ENCODE peak calls at places on chromosomes 11 and 22, in ten cellular contexts. S, M, B, V, W, U, X, F, H and K are unnamed samples. For H3K9me3, the result is how much of the 10 kb centered on the place peaks cover.

GRCh38 chr11:47192111-47192510 is 5.9 kb upstream of the PACSIN3 start:
- DNase-seq in S (no peak), M (no peak), B (no peak), V (no peak), W (no peak), U (no peak), X (no peak), F (no peak), H (no peak), K (no peak)

GRCh38 chr22:25804676-25805075 is 62.7 kb downstream of the MYO18B start:
- DNase-seq in S (no peak), M (no peak), B (no peak), V (no peak), W (no peak), U (no peak), X (no peak), F (no peak), H (no peak), K (no peak)

GRCh38 chr22:29751139-29751538 is 15.7 kb downstream of the ZMAT5 start:
- DNase-seq in S (no peak), M (no peak), B (no peak), V (peak), W (no peak), U (no peak), X (peak), F (no peak), H (no peak), K (no peak)

GRCh38 chr22:19175602-19176174 is 2.8 kb downstream of the SLC25A1 start:
- DNase-seq in S (no peak), M (no peak), B (no peak), V (no peak), W (peak), U (no peak), X (no peak), F (peak), H (no peak), K (no peak)

GRCh38 chr11:22976146-22976545 is 115.9 kb upstream of the CCDC179 start:
- DNase-seq in S (no peak), M (no peak), B (no peak), V (no peak), W (no peak), U (no peak), X (peak), F (no peak), H (no peak), K (no peak)

GRCh38 chr11:120326845-120327281 is 1.8 kb downstream of the TLCD5 start:
- DNase-seq in S (no peak), M (no peak), B (no peak), V (no peak), W (no peak), U (no peak), X (peak), F (no peak), H (no peak), K (no peak)

GRCh38 chr11:71302911-71303310 is 50.5 kb upstream of the SHANK2 start:
- DNase-seq in S (no peak), M (peak), B (peak), V (no peak), W (no peak), U (no peak), X (no peak), F (no peak), H (no peak), K (no peak)

GRCh38 chr11:67272327-67273259 is 6.3 kb downstream of the GRK2 start:
- DNase-seq in S (no peak), M (peak), B (peak), V (peak), W (no peak), U (no peak), X (no peak), F (peak), H (no peak), K (no peak)

GRCh38 chr11:34002420-34002819 is 49.1 kb upstream of the CAPRIN1 start:
- DNase-seq in S (peak), M (peak), B (no peak), V (no peak), W (peak), U (no peak), X (no peak), F (no peak), H (no peak), K (no peak)

GRCh38 chr11:115321602-115322289 is 182.5 kb downstream of the CADM1 start:
- DNase-seq in S (no peak), M (no peak), B (no peak), V (no peak), W (no peak), U (no peak), X (no peak), F (no peak), H (no peak), K (no peak)

GRCh38 chr11:42552786-42553185 is 759.0 kb upstream of the API5 start:
- DNase-seq in S (no peak), M (no peak), B (no peak), V (peak), W (no peak), U (no peak), X (peak), F (no peak), H (no peak), K (no peak)

GRCh38 chr11:68146704-68147474 is 25.7 kb upstream of the CHKA start:
- DNase-seq in S (no peak), M (no peak), B (no peak), V (peak), W (peak), U (peak), X (peak), F (no peak), H (peak), K (no peak)

GRCh38 chr11:27293500-27294417 is 69.3 kb downstream of the CCDC34 start:
- DNase-seq in S (no peak), M (no peak), B (no peak), V (no peak), W (no peak), U (no peak), X (peak), F (no peak), H (no peak), K (no peak)

GRCh38 chr11:95849087-95849825 is 59.0 kb downstream of the CEP57 start:
- DNase-seq in S (peak), M (no peak), B (peak), V (peak), W (no peak), U (peak), X (peak), F (peak), H (peak), K (peak)

GRCh38 chr11:67120881-67121710 is 2.0 kb downstream of the KDM2A start:
- DNase-seq in S (no peak), M (no peak), B (no peak), V (no peak), W (no peak), U (peak), X (peak), F (no peak), H (peak), K (peak)

GRCh38 chr22:43828711-43829447 is 16.8 kb upstream of the EFCAB6 start:
- DNase-seq in S (peak), M (peak), B (peak), V (peak), W (no peak), U (peak), X (peak), F (peak), H (no peak), K (peak)

GRCh38 chr11:108606070-108606469 is 12.5 kb upstream of the EXPH5 start:
- DNase-seq in S (peak), M (no peak), B (no peak), V (no peak), W (no peak), U (no peak), X (no peak), F (no peak), H (no peak), K (no peak)

GRCh38 chr11:80632691-80633090 is 1191.9 kb upstream of the TENM4 start:
- DNase-seq in S (no peak), M (no peak), B (no peak), V (no peak), W (no peak), U (no peak), X (no peak), F (no peak), H (no peak), K (no peak)

GRCh38 chr11:128164090-128164741 is 423.1 kb downstream of the ETS1 start:
- DNase-seq in S (no peak), M (no peak), B (no peak), V (no peak), W (peak), U (no peak), X (no peak), F (no peak), H (peak), K (no peak)

GRCh38 chr11:23201936-23202522 is 341.8 kb upstream of the CCDC179 start:
- DNase-seq in S (no peak), M (no peak), B (no peak), V (no peak), W (no peak), U (no peak), X (no peak), F (no peak), H (peak), K (no peak)

GRCh38 chr11:17686185-17686980 is 33.0 kb upstream of the MYOD1 start:
- DNase-seq in S (peak), M (no peak), B (no peak), V (no peak), W (no peak), U (no peak), X (no peak), F (peak), H (no peak), K (no peak)

GRCh38 chr11:33147559-33147958 is 13.7 kb downstream of the CSTF3 start:
- DNase-seq in S (no peak), M (no peak), B (no peak), V (no peak), W (no peak), U (no peak), X (no peak), F (no peak), H (no peak), K (no peak)

GRCh38 chr11:75350743-75351540 is 519 bp downstream of the ARRB1 start:
- DNase-seq in S (peak), M (no peak), B (peak), V (peak), W (peak), U (no peak), X (peak), F (peak), H (peak), K (peak)

GRCh38 chr11:46669606-46670243 is 30.7 kb downstream of the ARHGAP1 start:
- DNase-seq in S (peak), M (no peak), B (no peak), V (no peak), W (no peak), U (no peak), X (no peak), F (no peak), H (no peak), K (peak)

GRCh38 chr11:123413636-123414035 is 16.4 kb upstream of the GRAMD1B start:
- DNase-seq in S (no peak), M (no peak), B (peak), V (no peak), W (no peak), U (no peak), X (no peak), F (no peak), H (no peak), K (no peak)

GRCh38 chr11:9613830-9614762 is 40.6 kb downstream of the WEE1 start:
- DNase-seq in S (peak), M (peak), B (peak), V (peak), W (peak), U (peak), X (peak), F (peak), H (peak), K (peak)

GRCh38 chr22:39748877-39749276 is 144.7 kb downstream of the ENTHD1 start:
- DNase-seq in S (no peak), M (no peak), B (no peak), V (no peak), W (no peak), U (no peak), X (peak), F (no peak), H (no peak), K (peak)

GRCh38 chr22:27558658-27559371 is 242.7 kb downstream of the MN1 start:
- DNase-seq in S (no peak), M (no peak), B (no peak), V (no peak), W (no peak), U (no peak), X (no peak), F (no peak), H (no peak), K (no peak)

GRCh38 chr22:33076368-33076767 is 18.2 kb upstream of the SYN3 start:
- DNase-seq in S (no peak), M (no peak), B (no peak), V (no peak), W (no peak), U (no peak), X (peak), F (no peak), H (no peak), K (no peak)

GRCh38 chr11:75280770-75281468 is 40.3 kb downstream of the TPBGL start:
- DNase-seq in S (no peak), M (no peak), B (no peak), V (peak), W (peak), U (no peak), X (no peak), F (peak), H (peak), K (no peak)

GRCh38 chr22:47206819-47207218 is 444.4 kb downstream of the TBC1D22A start:
- DNase-seq in S (no peak), M (no peak), B (no peak), V (no peak), W (no peak), U (no peak), X (no peak), F (no peak), H (no peak), K (no peak)
- H3K9me3 ChIP-seq in S (under half), M (under half), B (under half), V (under half), W (under half), U (under half), X (under half), F (under half), H (under half), K (under half)

DNA sequence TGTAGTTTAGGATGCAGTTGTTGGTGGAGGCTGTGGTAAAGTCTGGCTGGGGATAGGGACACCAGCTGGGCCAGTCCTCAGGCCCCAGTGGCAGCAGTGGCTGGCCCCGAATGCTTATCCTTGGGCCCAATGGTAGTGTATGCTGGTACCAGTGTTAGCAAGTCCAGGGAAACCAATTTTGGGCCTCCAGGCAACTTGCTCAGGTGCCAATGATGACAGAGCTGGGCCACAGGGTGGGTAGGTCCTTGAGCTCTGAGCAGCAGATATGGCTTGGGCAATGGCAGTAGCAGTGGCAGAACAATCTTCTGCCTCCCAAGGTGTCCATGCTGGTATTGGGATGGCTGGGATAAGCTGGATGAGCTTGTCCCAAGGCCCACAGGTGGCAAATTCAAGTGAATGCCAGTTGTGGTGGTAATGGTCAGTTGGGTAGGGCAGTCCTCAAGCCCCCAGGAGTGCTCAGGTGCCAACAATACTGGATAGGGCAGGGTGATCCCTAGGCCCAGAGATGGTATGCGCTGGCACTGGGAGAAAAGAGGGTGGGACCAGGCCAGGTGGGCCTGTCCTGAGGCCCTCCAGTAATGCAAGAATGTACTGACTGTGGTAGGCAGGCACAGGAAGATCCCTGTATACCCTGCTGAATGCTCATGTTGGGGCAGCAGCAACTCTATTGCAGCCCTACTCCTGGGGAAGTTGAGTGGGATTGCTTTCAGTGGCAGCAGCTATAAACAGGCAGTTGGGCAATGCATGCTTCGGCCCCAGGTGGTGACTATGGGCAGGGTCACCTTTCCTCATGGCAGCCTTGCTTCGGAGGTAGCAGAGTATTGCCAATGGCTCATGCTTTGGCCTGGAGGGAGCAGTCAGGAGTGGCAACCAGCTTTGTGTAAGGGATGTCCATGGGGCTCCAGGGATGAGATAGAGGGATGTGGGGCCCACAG is 54.7 kb downstream of the KCNQ1OT1 start:
- DNase-seq in S (no peak), M (no peak), B (no peak), V (peak), W (no peak), U (no peak), X (no peak), F (no peak), H (no peak), K (no peak)
- H3K9me3 ChIP-seq in S (half or more), M (under half), B (under half), V (under half), W (half or more), U (half or more), X (under half), F (half or more), H (under half), K (half or more)

DNA sequence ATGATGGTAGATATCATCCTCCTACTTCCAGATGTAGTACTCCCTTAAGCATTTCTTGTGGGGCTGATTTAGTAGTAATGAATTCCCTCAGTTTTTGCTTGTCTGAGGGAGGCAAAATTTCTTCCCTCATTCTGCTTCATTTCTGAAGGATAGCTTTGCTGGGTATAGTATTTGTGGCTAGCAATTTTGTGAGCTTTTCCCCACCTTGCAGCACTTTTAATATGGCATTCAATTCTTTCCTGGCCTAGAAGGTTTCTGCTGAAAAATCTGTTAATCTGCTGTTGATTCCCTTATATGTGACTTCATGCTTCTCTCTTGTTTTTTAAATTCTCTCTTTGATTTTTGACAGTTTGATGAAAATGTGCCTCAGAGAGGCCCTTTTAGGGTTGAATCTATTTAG is 50.4 kb downstream of the KCNQ1OT1 start:
- DNase-seq in S (no peak), M (no peak), B (no peak), V (no peak), W (no peak), U (no peak), X (no peak), F (no peak), H (no peak), K (no peak)
- H3K9me3 ChIP-seq in S (under half), M (half or more), B (under half), V (under half), W (half or more), U (under half), X (under half), F (half or more), H (under half), K (half or more)

GRCh38 chr22:46667245-46667623 is 47.0 kb downstream of the GRAMD4 start:
- DNase-seq in S (no peak), M (no peak), B (no peak), V (no peak), W (no peak), U (no peak), X (no peak), F (no peak), H (no peak), K (no peak)
- H3K9me3 ChIP-seq in S (under half), M (under half), B (under half), V (under half), W (under half), U (under half), X (under half), F (under half), H (under half), K (under half)

GRCh38 chr11:134740590-134741342 is 328.7 kb upstream of the B3GAT1 start:
- DNase-seq in S (no peak), M (no peak), B (no peak), V (no peak), W (no peak), U (no peak), X (no peak), F (no peak), H (no peak), K (no peak)

GRCh38 chr11:134738581-134738980 is 326.5 kb upstream of the B3GAT1 start:
- DNase-seq in S (no peak), M (no peak), B (no peak), V (no peak), W (no peak), U (no peak), X (no peak), F (no peak), H (no peak), K (no peak)

GRCh38 chr11:134736251-134737072 is 324.4 kb upstream of the B3GAT1 start:
- DNase-seq in S (no peak), M (no peak), B (no peak), V (no peak), W (no peak), U (no peak), X (no peak), F (no peak), H (no peak), K (no peak)

GRCh38 chr11:134739136-134739535 is 327.1 kb upstream of the B3GAT1 start:
- DNase-seq in S (no peak), M (no peak), B (no peak), V (no peak), W (no peak), U (no peak), X (no peak), F (no peak), H (no peak), K (no peak)

GRCh38 chr11:134737563-134738510 is 325.8 kb upstream of the B3GAT1 start:
- DNase-seq in S (no peak), M (no peak), B (no peak), V (no peak), W (no peak), U (no peak), X (no peak), F (no peak), H (no peak), K (no peak)
- H3K9me3 ChIP-seq in S (under half), M (under half), B (under half), V (under half), W (under half), U (under half), X (under half), F (under half), H (under half), K (under half)

GRCh38 chr11:134483857-134484256 is 71.8 kb upstream of the B3GAT1 start:
- DNase-seq in S (no peak), M (no peak), B (no peak), V (no peak), W (no peak), U (no peak), X (no peak), F (no peak), H (no peak), K (no peak)

GRCh38 chr11:134483291-134483690 is 71.2 kb upstream of the B3GAT1 start:
- DNase-seq in S (no peak), M (no peak), B (no peak), V (no peak), W (no peak), U (no peak), X (no peak), F (no peak), H (no peak), K (no peak)

GRCh38 chr11:134482865-134483264 is 70.8 kb upstream of the B3GAT1 start:
- DNase-seq in S (no peak), M (no peak), B (no peak), V (no peak), W (no peak), U (no peak), X (no peak), F (no peak), H (no peak), K (no peak)

GRCh38 chr11:134481135-134481534 is 69.1 kb upstream of the B3GAT1 start:
- DNase-seq in S (no peak), M (no peak), B (no peak), V (no peak), W (no peak), U (no peak), X (no peak), F (no peak), H (no peak), K (no peak)

GRCh38 chr11:134482128-134482527 is 70.1 kb upstream of the B3GAT1 start:
- DNase-seq in S (no peak), M (no peak), B (no peak), V (no peak), W (no peak), U (no peak), X (no peak), F (no peak), H (no peak), K (no peak)
- H3K9me3 ChIP-seq in S (under half), M (under half), B (under half), V (under half), W (under half), U (under half), X (under half), F (under half), H (under half), K (under half)